ENCODE peak calls at places on chromosome 6, in eight cellular contexts. N is omental fat pad, R is NCI-H1436, U is mammary epithelial cell, W is breast epithelium, I is GM10248, V is kidney epithelial cell, Z is OCI-LY7. H is an unnamed sample.

GRCh38 chr6:165118736-165119135 is 190.7 kb downstream of the C6orf118 start:
- DNase-seq in N (no peak), R (no peak), U (no peak), W (no peak), I (no peak), V (no peak), Z (no peak), H (no peak)

GRCh38 chr6:18148304-18149025 is 6.4 kb downstream of the TPMT start:
- DNase-seq in N (no peak), R (no peak), U (peak), W (no peak), I (no peak), V (peak), Z (no peak), H (no peak)

GRCh38 chr6:147642458-147642857 is 134.0 kb downstream of the SAMD5 start:
- DNase-seq in N (no peak), R (no peak), U (peak), W (no peak), I (no peak), V (no peak), Z (no peak), H (no peak)

GRCh38 chr6:14754636-14755513 is 491.0 kb upstream of the JARID2 start:
- DNase-seq in N (no peak), R (no peak), U (no peak), W (no peak), I (peak), V (no peak), Z (no peak), H (no peak)

GRCh38 chr6:116399287-116399686 is 28.5 kb downstream of the DSE start:
- DNase-seq in N (no peak), R (no peak), U (no peak), W (no peak), I (no peak), V (no peak), Z (no peak), H (peak)

GRCh38 chr6:161540532-161540931 is 266.7 kb upstream of the AGPAT4 start:
- DNase-seq in N (no peak), R (no peak), U (no peak), W (no peak), I (no peak), V (no peak), Z (no peak), H (no peak)

GRCh38 chr6:1730882-1731281 is 121.2 kb downstream of the FOXC1 start:
- DNase-seq in N (no peak), R (no peak), U (no peak), W (no peak), I (no peak), V (no peak), Z (no peak), H (no peak)

GRCh38 chr6:167116109-167116837 is 6.6 kb upstream of the CCR6 start:
- DNase-seq in N (no peak), R (no peak), U (peak), W (peak), I (no peak), V (no peak), Z (no peak), H (no peak)